ENCODE peak calls at places on chromosome 5, in five cellular contexts. P is body of pancreas, E is IMR-90, Z is stomach, O is GM12892. G is an unnamed sample.

GRCh38 chr5:74035521-74035937 is 409.5 kb downstream of the ARHGEF28 start:
- DNase-seq in P (no peak), E (peak), Z (no peak), O (no peak), G (no peak)

GRCh38 chr5:24245821-24246220 is 399.0 kb downstream of the CDH10 start:
- DNase-seq in P (no peak), E (no peak), Z (no peak), O (no peak), G (no peak)

GRCh38 chr5:173675287-173675996 is 59.0 kb upstream of the BOD1 start:
- DNase-seq in P (no peak), E (no peak), Z (no peak), O (no peak), G (no peak)

GRCh38 chr5:68499952-68500351 is 284.4 kb downstream of the PIK3R1 start:
- DNase-seq in P (no peak), E (peak), Z (no peak), O (no peak), G (no peak)

GRCh38 chr5:103942587-103943186 is 380.1 kb upstream of the NUDT12 start:
- DNase-seq in P (no peak), E (no peak), Z (no peak), O (no peak), G (no peak)

GRCh38 chr5:82347213-82347947 is 69.2 kb upstream of the RPS23 start:
- DNase-seq in P (no peak), E (peak), Z (no peak), O (no peak), G (no peak)

GRCh38 chr5:160076997-160077396 is 42.3 kb downstream of the PWWP2A start:
- DNase-seq in P (no peak), E (no peak), Z (no peak), O (no peak), G (no peak)

GRCh38 chr5:151151263-151151660 is 6.3 kb downstream of the ANXA6 start:
- DNase-seq in P (no peak), E (no peak), Z (no peak), O (no peak), G (no peak)

GRCh38 chr5:115842089-115842881 is 550 bp downstream of the AP3S1 start:
- DNase-seq in P (peak), E (no peak), Z (no peak), O (peak), G (no peak)

GRCh38 chr5:131795879-131796792 is 681 bp downstream of the FNIP1 start:
- DNase-seq in P (peak), E (peak), Z (peak), O (peak), G (peak)

GRCh38 chr5:36153299-36153677 is 1.4 kb downstream of the SKP2 start:
- DNase-seq in P (no peak), E (no peak), Z (no peak), O (no peak), G (no peak)

GRCh38 chr5:36152324-36153298 is 700 bp downstream of the SKP2 start:
- DNase-seq in P (no peak), E (peak), Z (no peak), O (no peak), G (no peak)

GRCh38 chr5:36153727-36154126 is 1.8 kb downstream of the SKP2 start:
- DNase-seq in P (no peak), E (no peak), Z (no peak), O (no peak), G (no peak)

GRCh38 chr5:36151434-36152323 is at the start of the genes LMBRD2 and SKP2:
- DNase-seq in P (peak), E (peak), Z (peak), O (peak), G (peak)

GRCh38 chr5:36150676-36151433 is 832 bp downstream of the LMBRD2 start:
- DNase-seq in P (peak), E (peak), Z (peak), O (no peak), G (peak)
- TF ChIP-seq POLR2A in P (no peak), E (no peak), Z (no peak), O (no peak), G (no peak)

GRCh38 chr5:158390556-158390955 is 531.6 kb upstream of the CLINT1 start:
- DNase-seq in P (no peak), E (peak), Z (no peak), O (no peak), G (no peak)
- TF ChIP-seq POLR2A in P (no peak), E (no peak), Z (no peak), O (no peak), G (no peak)

GRCh38 chr5:525164-525761 is 1.0 kb upstream of the SLC9A3 start:
- DNase-seq in P (no peak), E (no peak), Z (no peak), O (no peak), G (no peak)

GRCh38 chr5:523658-524441 is 399 bp downstream of the SLC9A3 start:
- DNase-seq in P (no peak), E (no peak), Z (no peak), O (no peak), G (no peak)

GRCh38 chr5:524442-525163 is at the start of gene SLC9A3:
- DNase-seq in P (no peak), E (no peak), Z (no peak), O (no peak), G (no peak)

GRCh38 chr5:520850-521226 is 3.4 kb downstream of the SLC9A3 start:
- DNase-seq in P (no peak), E (no peak), Z (no peak), O (no peak), G (no peak)

DNA sequence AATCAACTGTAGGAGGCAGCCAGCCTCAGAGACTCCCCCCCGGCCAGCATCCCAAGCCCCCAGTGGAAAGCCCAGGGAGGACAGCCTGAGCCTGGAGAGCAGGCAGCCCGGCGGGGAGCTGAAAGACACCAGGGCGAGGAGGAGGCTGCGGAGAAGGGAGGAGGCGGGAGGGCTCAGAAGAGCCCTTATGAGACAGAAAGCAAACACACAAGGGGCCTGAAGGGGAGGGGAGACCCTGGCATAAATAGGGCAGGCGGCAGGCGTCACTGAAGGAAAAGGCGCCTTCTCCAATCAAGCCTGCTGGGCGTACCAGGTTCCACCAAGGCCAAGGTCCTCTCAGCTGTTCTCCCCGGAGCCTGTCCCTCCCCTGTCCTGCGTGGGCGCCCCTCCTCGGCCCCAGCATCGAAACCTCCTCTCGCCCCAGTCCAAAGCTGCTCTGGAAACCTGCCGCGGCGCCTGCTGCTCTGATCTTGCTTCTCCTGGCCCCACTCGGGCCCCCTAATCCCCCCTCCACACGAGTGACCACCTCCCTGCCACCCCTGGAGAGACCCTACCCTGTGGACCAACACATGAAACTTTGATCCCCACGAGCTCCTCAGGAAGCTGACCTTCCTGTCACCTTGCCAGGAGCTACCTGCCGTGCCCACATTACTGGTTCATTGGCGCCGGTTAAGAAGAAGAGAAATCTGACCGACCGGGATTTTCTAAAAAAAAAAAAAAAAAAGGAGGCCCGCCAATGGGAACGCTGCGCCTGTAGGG is 1.2 kb downstream of the SLC9A3 start:
- DNase-seq in P (no peak), E (no peak), Z (peak), O (no peak), G (no peak)
- TF ChIP-seq POLR2A in P (no peak), E (no peak), Z (no peak), O (no peak), G (no peak)

GRCh38 chr5:39072915-39073758 is 1.1 kb downstream of the RICTOR start:
- DNase-seq in P (peak), E (peak), Z (peak), O (peak), G (peak)
- TF ChIP-seq POLR2A in P (no peak), E (no peak), Z (no peak), O (peak), G (no peak)

G was measured in right lobe of liver.